ENCODE peak calls at places on chromosomes 16 and 17, in nine cellular contexts. L, F, D, K, Q, E, U, I and P are unnamed samples.

GRCh38 chr16:10619271-10619849 is 39.0 kb upstream of the EMP2 start:
- ATAC-seq in K (peak; percentile 73), D (peak; percentile 70), L (no peak), U (peak; percentile 58), Q (peak; percentile 56), E (peak; percentile 51), F (peak; percentile 65), I (no peak), P (peak; percentile 67)

GRCh38 chr16:81478876-81479496 is 34.4 kb downstream of the CMIP start:
- ATAC-seq in D (peak; percentile 52), F (peak; percentile 69), I (peak; percentile 50), K (no peak), U (no peak), L (no peak), E (peak; percentile 65), Q (peak; percentile 65), P (peak; percentile 27)

GRCh38 chr17:8707232-8707590 is 37.4 kb downstream of the CCDC42 start:
- ATAC-seq in F (no peak), D (peak; percentile 42), U (no peak), Q (peak; percentile 4), K (no peak), L (no peak), E (peak; percentile 47), I (no peak), P (no peak)

GRCh38 chr16:22898874-22899348 is 84.9 kb downstream of the HS3ST2 start:
- ATAC-seq in Q (peak; percentile 89), I (no peak), U (no peak), D (peak; percentile 85), K (peak; percentile 76), L (peak; percentile 76), E (peak; percentile 85), F (no peak), P (peak; percentile 58)

GRCh38 chr17:29155966-29156338 is 24.2 kb downstream of the MYO18A start:
- ATAC-seq in L (no peak), I (no peak), U (no peak), F (no peak), K (no peak), D (peak; percentile 4), E (peak; percentile 8), Q (no peak), P (no peak)

GRCh38 chr16:83602797-83603735 is 204.7 kb upstream of the HSBP1 start:
- ATAC-seq in E (no peak), D (no peak), I (no peak), L (no peak), U (no peak), K (no peak), F (no peak), Q (no peak), P (no peak)

GRCh38 chr16:10983175-10983558 is 38.8 kb downstream of the CLEC16A start:
- ATAC-seq in F (peak; percentile 27), I (no peak), E (no peak), K (no peak), L (peak; percentile 77), D (no peak), U (no peak), Q (no peak), P (no peak)

GRCh38 chr17:57456622-57457021 is 200.3 kb downstream of the MSI2 start:
- ATAC-seq in D (no peak), E (no peak), L (no peak), K (no peak), Q (peak; percentile 14), F (no peak), I (no peak), U (no peak), P (no peak)

GRCh38 chr17:28125530-28126382 is 83.3 kb downstream of the NLK start:
- ATAC-seq in K (no peak), E (no peak), F (no peak), Q (no peak), U (no peak), L (no peak), I (no peak), D (no peak), P (no peak)

GRCh38 chr17:81337449-81337848 is 42.3 kb upstream of the SLC38A10 start:
- ATAC-seq in I (no peak), L (peak; percentile 74), D (peak; percentile 8), U (no peak), F (no peak), E (peak; percentile 3), Q (peak; percentile 12), K (peak; percentile 38), P (peak; percentile 29)

GRCh38 chr17:41738801-41739112 is 4.3 kb upstream of the HAP1 start:
- ATAC-seq in Q (peak; percentile 20), L (no peak), I (no peak), U (no peak), F (no peak), D (no peak), E (no peak), K (no peak), P (no peak)

GRCh38 chr16:2924901-2925820 is 13.4 kb downstream of the FLYWCH1 start:
- ATAC-seq in Q (peak; percentile 27), I (no peak), U (no peak), K (no peak), D (no peak), F (no peak), E (no peak), L (no peak), P (peak; percentile 77)

GRCh38 chr16:75640598-75640997 is 6.9 kb downstream of the KARS1 start:
- ATAC-seq in U (no peak), L (no peak), Q (no peak), K (no peak), D (no peak), F (no peak), E (no peak), I (no peak), P (no peak)

GRCh38 chr16:1057252-1057932 is 15.2 kb upstream of the SSTR5 start:
- ATAC-seq in D (peak; percentile 28), I (peak; percentile 59), K (no peak), F (peak; percentile 65), L (peak; percentile 84), Q (peak; percentile 6), U (peak; percentile 68), E (peak; percentile 62), P (peak; percentile 32)

GRCh38 chr17:57215317-57215716 is 41.0 kb upstream of the MSI2 start:
- ATAC-seq in I (no peak), Q (no peak), U (no peak), F (no peak), E (no peak), K (no peak), L (peak; percentile 54), D (no peak), P (peak; percentile 51)

GRCh38 chr17:7261377-7262191 is 694 bp downstream of the CLDN7 start:
- ATAC-seq in D (peak; percentile 28), E (peak; percentile 33), I (peak; percentile 62), L (peak; percentile 5), K (no peak), U (peak; percentile 78), Q (peak; percentile 11), F (peak; percentile 58), P (peak; percentile 0)

GRCh38 chr16:14244344-14245010 is 173.4 kb downstream of the MRTFB start:
- ATAC-seq in K (no peak), D (no peak), F (no peak), U (peak; percentile 94), I (no peak), E (no peak), L (no peak), Q (no peak), P (no peak)

GRCh38 chr16:11507991-11508390 is 78.7 kb downstream of the LITAF start:
- ATAC-seq in I (no peak), F (no peak), K (no peak), E (no peak), Q (no peak), L (no peak), D (no peak), U (no peak), P (no peak)